ENCODE peak calls at places on chromosomes 3 and 15, in five cellular contexts. One of them, this sample, is unnamed. For H3K4me1, the result is how much of the 10 kb centered on the place peaks cover.

GRCh38 chr15:87362531-87362930 is 894.0 kb downstream of the NTRK3 start:
- DNase-seq in HCT116: no peak
- DNase-seq in HepG2: no peak
- DNase-seq in K562: no peak
- DNase-seq in GM12878: no peak
- DNase-seq in this sample: no peak

GRCh38 chr3:53486961-53487654 is 7.3 kb upstream of the CACNA1D start:
- DNase-seq in K562: no peak
- DNase-seq in HCT116: no peak
- DNase-seq in GM12878: no peak
- DNase-seq in HepG2: no peak
- DNase-seq in this sample: no peak

GRCh38 chr3:67723863-67724262 is 69.5 kb upstream of the SUCLG2 start:
- DNase-seq in HepG2: no peak
- DNase-seq in GM12878: no peak
- DNase-seq in HCT116: no peak
- DNase-seq in K562: no peak
- DNase-seq in this sample: no peak

GRCh38 chr15:78223396-78224023 is 10.9 kb downstream of the ACSBG1 start:
- DNase-seq in K562: no peak
- DNase-seq in GM12878: no peak
- DNase-seq in HCT116: no peak
- DNase-seq in HepG2: no peak
- DNase-seq in this sample: no peak

GRCh38 chr3:138460536-138461205 is 26.3 kb downstream of the ESYT3 start:
- DNase-seq in GM12878: no peak
- DNase-seq in HepG2: no peak
- DNase-seq in K562: no peak
- DNase-seq in HCT116: no peak
- DNase-seq in this sample: no peak

GRCh38 chr15:53880353-53880752 is 97.9 kb upstream of the UNC13C start:
- DNase-seq in HepG2: no peak
- DNase-seq in HCT116: no peak
- DNase-seq in K562: no peak
- DNase-seq in GM12878: no peak
- DNase-seq in this sample: no peak

GRCh38 chr3:182620715-182621434 is 172.4 kb upstream of the ATP11B start:
- DNase-seq in HepG2: no peak
- DNase-seq in HCT116: no peak
- DNase-seq in GM12878: no peak
- DNase-seq in K562: no peak
- DNase-seq in this sample: no peak

GRCh38 chr3:101281616-101282015 is 38.8 kb downstream of the IMPG2 start:
- DNase-seq in K562: no peak
- DNase-seq in HepG2: no peak
- DNase-seq in GM12878: no peak
- DNase-seq in HCT116: no peak
- DNase-seq in this sample: no peak

GRCh38 chr15:48664436-48664835 is 18.9 kb upstream of the FBN1 start:
- DNase-seq in HCT116: no peak
- DNase-seq in HepG2: no peak
- DNase-seq in GM12878: no peak
- DNase-seq in K562: no peak
- DNase-seq in this sample: no peak

GRCh38 chr3:41369838-41370237 is 170.5 kb downstream of the CTNNB1 start:
- DNase-seq in GM12878: no peak
- DNase-seq in K562: no peak
- DNase-seq in HepG2: no peak
- DNase-seq in HCT116: no peak
- DNase-seq in this sample: no peak

GRCh38 chr3:123287051-123287961 is 85.6 kb downstream of the SEC22A start:
- DNase-seq in HepG2: no peak
- DNase-seq in GM12878: no peak
- DNase-seq in K562: no peak
- DNase-seq in HCT116: no peak
- DNase-seq in this sample: no peak

GRCh38 chr15:96261575-96262034 is 68.9 kb upstream of the NR2F2 start:
- DNase-seq in GM12878: peak
- DNase-seq in HepG2: peak
- DNase-seq in K562: peak
- DNase-seq in HCT116: no peak
- DNase-seq in this sample: no peak

GRCh38 chr3:99536555-99537314 is 101.7 kb upstream of the COL8A1 start:
- DNase-seq in HepG2: no peak
- DNase-seq in HCT116: no peak
- DNase-seq in GM12878: no peak
- DNase-seq in K562: no peak
- DNase-seq in this sample: no peak

GRCh38 chr3:52234516-52235447 is 4.2 kb downstream of the TWF2 start:
- DNase-seq in HepG2: no peak
- DNase-seq in GM12878: no peak
- DNase-seq in K562: no peak
- DNase-seq in HCT116: no peak
- DNase-seq in this sample: no peak

GRCh38 chr15:48467801-48468200 is 136.6 kb downstream of the DUT start:
- DNase-seq in GM12878: no peak
- DNase-seq in HepG2: no peak
- DNase-seq in HCT116: no peak
- DNase-seq in K562: no peak
- DNase-seq in this sample: no peak

GRCh38 chr3:122745365-122746021 is 48.1 kb downstream of the HSPBAP1 start:
- DNase-seq in GM12878: no peak
- DNase-seq in K562: no peak
- DNase-seq in HepG2: no peak
- DNase-seq in HCT116: no peak
- DNase-seq in this sample: no peak

GRCh38 chr3:159855599-159856495 is 132.8 kb upstream of the IL12A start:
- DNase-seq in HCT116: no peak
- DNase-seq in K562: no peak
- DNase-seq in GM12878: no peak
- DNase-seq in HepG2: no peak
- DNase-seq in this sample: no peak

GRCh38 chr3:29344154-29344553 is 63.3 kb downstream of the RBMS3 start:
- DNase-seq in HCT116: no peak
- DNase-seq in GM12878: no peak
- DNase-seq in K562: no peak
- DNase-seq in HepG2: no peak
- DNase-seq in this sample: no peak

GRCh38 chr3:53350652-53351051 is 3.3 kb upstream of the DCP1A start:
- DNase-seq in HCT116: peak
- DNase-seq in K562: peak
- DNase-seq in HepG2: peak
- DNase-seq in GM12878: no peak
- DNase-seq in this sample: no peak

GRCh38 chr15:69919816-69920215 is 177.9 kb downstream of the TLE3 start:
- DNase-seq in HCT116: no peak
- DNase-seq in K562: no peak
- DNase-seq in GM12878: no peak
- DNase-seq in HepG2: no peak
- DNase-seq in this sample: peak

GRCh38 chr3:62109534-62109933 is 263.8 kb downstream of the FEZF2 start:
- DNase-seq in HCT116: no peak
- DNase-seq in HepG2: peak
- DNase-seq in GM12878: no peak
- DNase-seq in K562: no peak
- DNase-seq in this sample: peak

GRCh38 chr15:22930782-22931484 is 49.2 kb downstream of the CYFIP1 start:
- DNase-seq in HepG2: no peak
- DNase-seq in GM12878: no peak
- DNase-seq in K562: no peak
- DNase-seq in HCT116: no peak
- DNase-seq in this sample: no peak

GRCh38 chr3:67416703-67417102 is 237.7 kb downstream of the SUCLG2 start:
- DNase-seq in GM12878: no peak
- DNase-seq in HCT116: no peak
- DNase-seq in HepG2: no peak
- DNase-seq in K562: no peak
- DNase-seq in this sample: no peak

GRCh38 chr3:71066849-71067261 is 516.7 kb downstream of the FOXP1 start:
- DNase-seq in K562: no peak
- DNase-seq in HCT116: no peak
- DNase-seq in GM12878: no peak
- DNase-seq in HepG2: no peak
- DNase-seq in this sample: no peak

GRCh38 chr3:80215191-80215590 is 447.4 kb upstream of the ROBO1 start:
- DNase-seq in HCT116: no peak
- DNase-seq in GM12878: no peak
- DNase-seq in K562: no peak
- DNase-seq in HepG2: no peak
- DNase-seq in this sample: peak

GRCh38 chr3:50474717-50475116 is 28.7 kb downstream of the CACNA2D2 start:
- DNase-seq in HepG2: no peak
- DNase-seq in K562: no peak
- DNase-seq in HCT116: no peak
- DNase-seq in GM12878: no peak
- DNase-seq in this sample: no peak

GRCh38 chr15:70466895-70467529 is 296.3 kb downstream of the UACA start:
- DNase-seq in GM12878: no peak
- DNase-seq in HepG2: peak
- DNase-seq in K562: peak
- DNase-seq in HCT116: peak
- DNase-seq in this sample: peak

GRCh38 chr3:140050977-140051957 is 116.3 kb downstream of the CLSTN2 start:
- DNase-seq in GM12878: no peak
- DNase-seq in K562: peak
- DNase-seq in HepG2: peak
- DNase-seq in HCT116: peak
- DNase-seq in this sample: no peak

GRCh38 chr15:81829918-81830317 is 215.9 kb downstream of the MEX3B start:
- DNase-seq in HepG2: no peak
- DNase-seq in HCT116: no peak
- DNase-seq in GM12878: no peak
- DNase-seq in K562: no peak
- DNase-seq in this sample: no peak

GRCh38 chr15:96551722-96552121 is 221.2 kb downstream of the NR2F2 start:
- DNase-seq in GM12878: no peak
- DNase-seq in K562: no peak
- DNase-seq in HCT116: no peak
- DNase-seq in HepG2: no peak
- DNase-seq in this sample: no peak

GRCh38 chr3:70856414-70857162 is 544.1 kb upstream of the MDFIC2 start:
- DNase-seq in GM12878: no peak
- DNase-seq in K562: no peak
- DNase-seq in HepG2: no peak
- DNase-seq in HCT116: no peak
- DNase-seq in this sample: no peak

GRCh38 chr3:105686324-105686897 is 182.4 kb downstream of the CBLB start:
- DNase-seq in HCT116: peak
- DNase-seq in HepG2: no peak
- DNase-seq in K562: peak
- DNase-seq in GM12878: no peak
- DNase-seq in this sample: peak

GRCh38 chr3:128875556-128876120 is 3.8 kb upstream of the ACAD9 start:
- DNase-seq in GM12878: no peak
- DNase-seq in HCT116: no peak
- DNase-seq in HepG2: peak
- DNase-seq in K562: peak
- DNase-seq in this sample: no peak

DNA sequence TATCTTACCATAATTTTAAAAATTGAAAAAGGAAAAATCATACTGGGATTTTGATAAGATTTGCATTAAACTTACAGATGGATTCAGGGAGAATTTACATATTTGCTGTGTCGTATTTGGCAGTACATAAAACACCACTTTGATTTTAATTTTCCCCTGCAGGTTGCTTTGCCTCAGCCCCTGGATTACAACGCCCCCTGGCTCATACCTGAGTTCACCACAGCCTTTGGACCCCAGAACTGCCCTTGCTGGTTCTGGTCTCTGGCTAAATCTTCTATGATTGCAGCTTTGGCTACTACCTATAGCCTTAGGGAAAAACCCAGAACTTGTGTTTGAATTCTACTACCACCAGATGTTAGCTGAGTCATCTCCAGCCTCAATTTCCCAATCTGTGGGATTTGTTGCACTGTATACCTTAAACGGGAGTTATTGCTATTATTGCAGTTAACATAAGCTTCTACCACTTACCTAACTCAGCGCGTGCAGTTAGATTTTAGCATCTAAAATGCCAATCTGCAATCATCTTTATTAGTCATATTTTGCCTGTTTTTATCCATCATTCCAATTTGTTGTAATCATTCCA is 315.7 kb upstream of the GADL1 start:
- DNase-seq in HepG2: no peak
- DNase-seq in K562: no peak
- DNase-seq in GM12878: no peak
- DNase-seq in HCT116: no peak
- DNase-seq in this sample: no peak
- H3K4me1 ChIP-seq in HepG2: under half
- H3K4me1 ChIP-seq in K562: under half
- H3K4me1 ChIP-seq in GM12878: under half
- H3K4me1 ChIP-seq in HCT116: under half
- H3K4me1 ChIP-seq in this sample: under half

GRCh38 chr15:68650901-68651709 is 72.3 kb downstream of the CORO2B start:
- DNase-seq in K562: peak
- DNase-seq in HepG2: peak
- DNase-seq in GM12878: no peak
- DNase-seq in HCT116: peak
- DNase-seq in this sample: peak
- TF ChIP-seq ZNF274 in K562: no peak
- TF ChIP-seq ZNF274 in HepG2: no peak
- TF ChIP-seq ZNF274 in GM12878: no peak
- TF ChIP-seq ZNF274 in HCT116: no peak
- TF ChIP-seq ZNF274 in this sample: no peak

DNA sequence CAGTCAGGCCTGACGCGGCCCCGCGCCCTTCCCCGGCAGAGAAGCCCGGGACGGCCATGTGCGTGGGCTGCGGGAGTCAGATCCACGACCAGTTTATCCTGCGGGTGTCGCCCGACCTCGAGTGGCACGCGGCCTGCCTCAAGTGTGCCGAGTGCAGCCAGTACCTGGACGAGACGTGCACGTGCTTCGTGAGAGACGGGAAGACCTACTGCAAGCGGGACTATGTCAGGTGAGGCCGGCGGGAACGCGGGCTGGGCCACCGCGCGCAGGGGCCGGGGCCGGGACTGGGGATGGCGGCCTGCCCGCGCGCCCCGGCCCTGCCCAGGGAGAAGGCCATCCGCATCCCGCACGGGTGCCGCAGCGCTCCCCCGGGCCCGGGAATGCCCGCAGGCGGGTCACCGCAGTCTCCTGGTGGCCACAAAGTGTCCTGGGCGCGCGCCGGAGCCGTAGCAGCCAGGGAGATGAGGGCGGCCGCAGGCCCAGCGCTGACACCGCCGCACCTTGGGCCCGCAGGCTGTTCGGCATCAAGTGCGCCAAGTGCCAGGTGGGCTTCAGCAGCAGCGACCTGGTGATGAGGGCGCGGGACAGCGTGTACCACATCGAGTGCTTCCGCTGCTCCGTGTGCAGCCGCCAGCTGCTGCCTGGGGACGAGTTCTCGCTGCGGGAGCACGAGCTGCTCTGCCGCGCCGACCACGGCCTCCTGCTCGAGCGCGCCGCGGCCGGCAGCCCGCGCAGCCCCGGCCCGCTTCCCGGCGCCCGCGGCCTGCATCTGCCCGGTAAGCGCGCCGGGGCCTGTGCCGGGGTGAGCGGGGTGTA is 1.4 kb downstream of the ISL2 start:
- DNase-seq in K562: peak
- DNase-seq in HCT116: no peak
- DNase-seq in HepG2: no peak
- DNase-seq in GM12878: no peak
- DNase-seq in this sample: no peak
- H3K4me1 ChIP-seq in K562: half or more
- H3K4me1 ChIP-seq in HCT116: under half
- H3K4me1 ChIP-seq in HepG2: under half
- H3K4me1 ChIP-seq in GM12878: under half
- H3K4me1 ChIP-seq in this sample: under half

GRCh38 chr3:151384741-151385174 is at the start of gene P2RY12:
- DNase-seq in K562: no peak
- DNase-seq in GM12878: peak
- DNase-seq in HepG2: no peak
- DNase-seq in HCT116: no peak
- DNase-seq in this sample: no peak
- TF ChIP-seq ZNF274 in K562: no peak
- TF ChIP-seq ZNF274 in GM12878: no peak
- TF ChIP-seq ZNF274 in HepG2: no peak
- TF ChIP-seq ZNF274 in HCT116: no peak
- TF ChIP-seq ZNF274 in this sample: no peak